ENCODE peak calls at places on chromosomes 6 and 20, in six cellular contexts. One of them, this sample, is unnamed. For H3K36me3, the result is how much of the 10 kb centered on the place peaks cover.

GRCh38 chr6:18330548-18331066 is 56.5 kb upstream of the RNF144B start:
- DNase-seq in prostate gland: no peak
- DNase-seq in IMR-90: no peak
- DNase-seq in uterus: no peak
- DNase-seq in stomach: no peak
- DNase-seq in transverse colon: no peak
- DNase-seq in this sample: no peak

GRCh38 chr6:135182120-135182992 is 1.2 kb downstream of the MYB start:
- DNase-seq in IMR-90: no peak
- DNase-seq in uterus: no peak
- DNase-seq in stomach: peak
- DNase-seq in transverse colon: peak
- DNase-seq in prostate gland: no peak
- DNase-seq in this sample: peak

GRCh38 chr20:2793471-2793870 is 7.0 kb downstream of the CPXM1 start:
- DNase-seq in prostate gland: no peak
- DNase-seq in uterus: no peak
- DNase-seq in transverse colon: no peak
- DNase-seq in stomach: no peak
- DNase-seq in IMR-90: no peak
- DNase-seq in this sample: no peak

GRCh38 chr20:33130553-33130952 is 37.4 kb upstream of the BPIFA2 start:
- DNase-seq in prostate gland: no peak
- DNase-seq in transverse colon: no peak
- DNase-seq in uterus: no peak
- DNase-seq in stomach: peak
- DNase-seq in IMR-90: no peak
- DNase-seq in this sample: no peak

GRCh38 chr20:63533388-63533787 is 3.8 kb downstream of the PTK6 start:
- DNase-seq in IMR-90: no peak
- DNase-seq in prostate gland: no peak
- DNase-seq in uterus: no peak
- DNase-seq in stomach: no peak
- DNase-seq in transverse colon: no peak
- DNase-seq in this sample: peak

GRCh38 chr6:31336872-31337496 is 20.0 kb downstream of the HLA-B start:
- DNase-seq in uterus: no peak
- DNase-seq in transverse colon: no peak
- DNase-seq in stomach: no peak
- DNase-seq in prostate gland: no peak
- DNase-seq in IMR-90: no peak
- DNase-seq in this sample: no peak

GRCh38 chr20:63501818-63502670 is 3.2 kb upstream of the EEF1A2 start:
- DNase-seq in uterus: no peak
- DNase-seq in stomach: no peak
- DNase-seq in prostate gland: no peak
- DNase-seq in transverse colon: no peak
- DNase-seq in IMR-90: peak
- DNase-seq in this sample: peak

GRCh38 chr20:41364236-41364855 is 2.3 kb downstream of the EMILIN3 start:
- DNase-seq in IMR-90: no peak
- DNase-seq in transverse colon: no peak
- DNase-seq in stomach: no peak
- DNase-seq in uterus: no peak
- DNase-seq in prostate gland: no peak
- DNase-seq in this sample: no peak

GRCh38 chr20:6704132-6704861 is 63.2 kb upstream of the BMP2 start:
- DNase-seq in uterus: no peak
- DNase-seq in stomach: peak
- DNase-seq in IMR-90: peak
- DNase-seq in transverse colon: peak
- DNase-seq in prostate gland: peak
- DNase-seq in this sample: no peak

GRCh38 chr6:95877480-95877879 is 138.3 kb upstream of the FUT9 start:
- DNase-seq in stomach: no peak
- DNase-seq in uterus: no peak
- DNase-seq in IMR-90: no peak
- DNase-seq in prostate gland: no peak
- DNase-seq in transverse colon: no peak
- DNase-seq in this sample: no peak

GRCh38 chr6:40251609-40252008 is 317.3 kb upstream of the MOCS1 start:
- DNase-seq in IMR-90: no peak
- DNase-seq in uterus: no peak
- DNase-seq in prostate gland: no peak
- DNase-seq in transverse colon: peak
- DNase-seq in stomach: no peak
- DNase-seq in this sample: no peak

GRCh38 chr6:46642928-46643751 is 9.5 kb downstream of the CYP39A1 start:
- DNase-seq in stomach: no peak
- DNase-seq in prostate gland: no peak
- DNase-seq in transverse colon: no peak
- DNase-seq in IMR-90: no peak
- DNase-seq in uterus: no peak
- DNase-seq in this sample: no peak

GRCh38 chr6:118621799-118622470 is 29.5 kb downstream of the CEP85L start:
- DNase-seq in uterus: no peak
- DNase-seq in prostate gland: no peak
- DNase-seq in transverse colon: no peak
- DNase-seq in IMR-90: peak
- DNase-seq in stomach: no peak
- DNase-seq in this sample: no peak

GRCh38 chr6:151096255-151096612 is 143.5 kb upstream of the AKAP12 start:
- DNase-seq in IMR-90: no peak
- DNase-seq in prostate gland: no peak
- DNase-seq in uterus: no peak
- DNase-seq in stomach: no peak
- DNase-seq in transverse colon: no peak
- DNase-seq in this sample: no peak

GRCh38 chr6:135540207-135540877 is 42.8 kb upstream of the AHI1 start:
- DNase-seq in prostate gland: peak
- DNase-seq in transverse colon: no peak
- DNase-seq in uterus: no peak
- DNase-seq in IMR-90: peak
- DNase-seq in stomach: no peak
- DNase-seq in this sample: no peak

GRCh38 chr6:53492860-53493634 is 51.9 kb downstream of the GCLC start:
- DNase-seq in prostate gland: peak
- DNase-seq in stomach: no peak
- DNase-seq in IMR-90: peak
- DNase-seq in uterus: no peak
- DNase-seq in transverse colon: no peak
- DNase-seq in this sample: no peak

GRCh38 chr6:51854876-51855275 is 232.5 kb downstream of the PKHD1 start:
- DNase-seq in uterus: no peak
- DNase-seq in prostate gland: no peak
- DNase-seq in transverse colon: no peak
- DNase-seq in stomach: no peak
- DNase-seq in IMR-90: no peak
- DNase-seq in this sample: no peak

GRCh38 chr6:144266091-144266649 is 19.0 kb upstream of the UTRN start:
- DNase-seq in IMR-90: peak
- DNase-seq in transverse colon: peak
- DNase-seq in stomach: peak
- DNase-seq in uterus: peak
- DNase-seq in prostate gland: peak
- DNase-seq in this sample: peak

GRCh38 chr20:21179796-21180195 is 53.9 kb downstream of the KIZ start:
- DNase-seq in IMR-90: peak
- DNase-seq in transverse colon: no peak
- DNase-seq in stomach: no peak
- DNase-seq in uterus: no peak
- DNase-seq in prostate gland: no peak
- DNase-seq in this sample: no peak

GRCh38 chr6:126716012-126716411 is 376.1 kb downstream of the CENPW start:
- DNase-seq in IMR-90: peak
- DNase-seq in prostate gland: no peak
- DNase-seq in transverse colon: no peak
- DNase-seq in stomach: no peak
- DNase-seq in uterus: no peak
- DNase-seq in this sample: no peak

GRCh38 chr6:143594647-143595046 is 83.1 kb upstream of the PHACTR2 start:
- DNase-seq in uterus: no peak
- DNase-seq in IMR-90: peak
- DNase-seq in transverse colon: no peak
- DNase-seq in stomach: no peak
- DNase-seq in prostate gland: no peak
- DNase-seq in this sample: no peak

GRCh38 chr6:167104388-167104787 is 18.5 kb upstream of the CCR6 start:
- DNase-seq in transverse colon: no peak
- DNase-seq in stomach: no peak
- DNase-seq in uterus: no peak
- DNase-seq in prostate gland: no peak
- DNase-seq in IMR-90: no peak
- DNase-seq in this sample: no peak

GRCh38 chr20:21303872-21304586 is 898 bp downstream of the XRN2 start:
- DNase-seq in stomach: no peak
- DNase-seq in uterus: no peak
- DNase-seq in transverse colon: no peak
- DNase-seq in prostate gland: no peak
- DNase-seq in IMR-90: peak
- DNase-seq in this sample: no peak

GRCh38 chr6:119241124-119241491 is 108.5 kb downstream of the MAN1A1 start:
- DNase-seq in transverse colon: no peak
- DNase-seq in stomach: no peak
- DNase-seq in IMR-90: peak
- DNase-seq in prostate gland: no peak
- DNase-seq in uterus: peak
- DNase-seq in this sample: no peak

GRCh38 chr6:122780114-122780513 is 598 bp downstream of the FABP7 start:
- DNase-seq in uterus: no peak
- DNase-seq in IMR-90: no peak
- DNase-seq in transverse colon: no peak
- DNase-seq in prostate gland: no peak
- DNase-seq in stomach: no peak
- DNase-seq in this sample: no peak

GRCh38 chr6:122778334-122778733 is 1.2 kb upstream of the FABP7 start:
- DNase-seq in prostate gland: no peak
- DNase-seq in uterus: no peak
- DNase-seq in IMR-90: no peak
- DNase-seq in stomach: no peak
- DNase-seq in transverse colon: no peak
- DNase-seq in this sample: no peak

GRCh38 chr6:122781716-122782115 is 2.2 kb downstream of the FABP7 start:
- DNase-seq in IMR-90: no peak
- DNase-seq in uterus: no peak
- DNase-seq in stomach: no peak
- DNase-seq in transverse colon: no peak
- DNase-seq in prostate gland: no peak
- DNase-seq in this sample: no peak

GRCh38 chr6:122779672-122780066 is at the start of gene FABP7:
- DNase-seq in uterus: no peak
- DNase-seq in IMR-90: no peak
- DNase-seq in prostate gland: no peak
- DNase-seq in transverse colon: no peak
- DNase-seq in stomach: no peak
- DNase-seq in this sample: no peak

GRCh38 chr6:122778961-122779671 is 400 bp upstream of the FABP7 start:
- DNase-seq in prostate gland: no peak
- DNase-seq in stomach: no peak
- DNase-seq in uterus: no peak
- DNase-seq in IMR-90: no peak
- DNase-seq in transverse colon: no peak
- DNase-seq in this sample: no peak
- H3K36me3 ChIP-seq in prostate gland: under half
- H3K36me3 ChIP-seq in stomach: under half
- H3K36me3 ChIP-seq in uterus: under half
- H3K36me3 ChIP-seq in IMR-90: under half
- H3K36me3 ChIP-seq in transverse colon: under half
- H3K36me3 ChIP-seq in this sample: under half

DNA sequence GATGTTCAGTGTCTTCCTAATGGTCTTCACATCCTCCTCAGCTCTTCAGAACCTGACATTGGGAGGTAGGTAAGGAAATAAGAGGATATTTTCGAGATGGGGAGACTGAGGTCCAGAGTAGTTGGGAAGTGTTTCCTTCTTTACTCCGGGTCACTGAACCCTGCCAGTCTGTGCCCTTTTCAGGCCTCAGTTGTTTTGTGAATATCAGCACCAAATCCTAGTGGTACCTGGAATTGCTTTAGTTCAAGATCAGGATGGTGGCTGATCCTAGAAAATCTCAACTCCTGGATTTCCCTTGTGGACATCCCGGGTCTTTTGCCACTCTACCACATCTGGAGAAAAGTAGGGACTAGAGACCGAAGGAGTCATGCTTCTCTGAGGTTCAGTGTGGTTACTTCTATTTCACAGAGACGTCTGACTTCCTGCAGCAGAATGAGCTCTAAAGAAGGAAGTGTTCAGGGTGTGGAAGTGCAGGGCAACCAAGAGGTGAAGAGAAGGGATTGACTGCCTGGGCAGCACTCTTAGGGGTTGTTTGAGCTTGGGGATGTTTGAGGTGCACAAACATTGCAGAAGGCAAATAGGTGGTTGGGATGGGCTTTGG is 995 bp downstream of the STK4 start:
- DNase-seq in uterus: no peak
- DNase-seq in prostate gland: no peak
- DNase-seq in transverse colon: peak
- DNase-seq in IMR-90: no peak
- DNase-seq in stomach: no peak
- DNase-seq in this sample: no peak
- TF ChIP-seq POLR2A in uterus: no peak
- TF ChIP-seq POLR2A in prostate gland: no peak
- TF ChIP-seq POLR2A in transverse colon: peak
- TF ChIP-seq POLR2A in IMR-90: no peak
- TF ChIP-seq POLR2A in stomach: no peak
- TF ChIP-seq POLR2A in this sample: no peak

GRCh38 chr20:61477366-61477966 is 225.4 kb downstream of the CDH4 start:
- DNase-seq in uterus: no peak
- DNase-seq in IMR-90: no peak
- DNase-seq in transverse colon: no peak
- DNase-seq in prostate gland: no peak
- DNase-seq in stomach: no peak
- DNase-seq in this sample: no peak
- H3K36me3 ChIP-seq in uterus: under half
- H3K36me3 ChIP-seq in IMR-90: under half
- H3K36me3 ChIP-seq in transverse colon: under half
- H3K36me3 ChIP-seq in prostate gland: under half
- H3K36me3 ChIP-seq in stomach: under half
- H3K36me3 ChIP-seq in this sample: under half

DNA sequence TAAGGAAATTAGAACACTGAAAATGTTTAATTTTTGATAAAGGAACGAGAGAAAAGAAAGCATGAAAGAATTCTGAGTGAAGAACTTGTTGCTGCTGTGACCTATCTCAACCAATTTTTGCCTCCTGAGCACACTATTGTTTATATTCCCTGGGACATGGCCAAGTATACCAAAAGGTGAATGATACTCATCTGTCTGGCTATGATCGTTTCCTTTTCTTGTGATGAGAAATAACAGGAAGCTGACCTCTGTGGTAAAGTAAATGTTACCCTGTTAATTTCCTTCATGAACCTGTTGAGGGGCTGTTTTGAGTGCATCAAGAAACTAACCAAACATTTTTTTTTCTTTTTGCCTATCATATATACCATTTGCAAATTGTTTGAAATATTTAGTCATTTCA is 69.1 kb downstream of the FIG4 start:
- DNase-seq in uterus: no peak
- DNase-seq in prostate gland: no peak
- DNase-seq in IMR-90: peak
- DNase-seq in stomach: no peak
- DNase-seq in transverse colon: no peak
- DNase-seq in this sample: no peak
- TF ChIP-seq POLR2A in uterus: no peak
- TF ChIP-seq POLR2A in prostate gland: no peak
- TF ChIP-seq POLR2A in IMR-90: no peak
- TF ChIP-seq POLR2A in stomach: no peak
- TF ChIP-seq POLR2A in transverse colon: no peak
- TF ChIP-seq POLR2A in this sample: no peak

GRCh38 chr6:43060034-43060754 is 763 bp downstream of the KLC4 start:
- DNase-seq in transverse colon: peak
- DNase-seq in uterus: no peak
- DNase-seq in stomach: peak
- DNase-seq in prostate gland: peak
- DNase-seq in IMR-90: no peak
- DNase-seq in this sample: no peak
- H3K36me3 ChIP-seq in transverse colon: under half
- H3K36me3 ChIP-seq in uterus: under half
- H3K36me3 ChIP-seq in stomach: half or more
- H3K36me3 ChIP-seq in prostate gland: under half
- H3K36me3 ChIP-seq in IMR-90: under half
- H3K36me3 ChIP-seq in this sample: under half

This sample was measured in heart left ventricle.